ENCODE peak calls at places on chromosomes 5 and 9, in ten cellular contexts. R is fibroblast of pulmonary artery, I is neural crest cell, V is GM19239, U is left cardiac atrium, S is GM23248, X is NCI-H524 treated with DMSO at 0.1 percent for 48 hours, B is lung microvascular endothelial cell, P is Right ventricle myocardium superior, N is EH. W is an unnamed sample.

GRCh38 chr5:56640763-56641406 is 174.5 kb upstream of the MAP3K1 start:
- DNase-seq in X (no peak), R (no peak), U (no peak), B (no peak), P (peak; percentile 71), V (no peak), S (no peak), N (no peak), I (no peak), W (no peak)

GRCh38 chr9:134375430-134376385 is 49.5 kb downstream of the RXRA start:
- DNase-seq in R (peak; percentile 30), U (peak; percentile 74), B (peak; percentile 56), N (peak; percentile 33), P (peak; percentile 79), X (peak; percentile 12), I (no peak), S (peak; percentile 56), V (no peak), W (peak; percentile 68)

GRCh38 chr5:175035882-175036533 is 311.6 kb downstream of the MSX2 start:
- DNase-seq in P (no peak), U (no peak), B (no peak), R (no peak), N (no peak), S (no peak), X (no peak), I (no peak), V (no peak), W (no peak)

GRCh38 chr5:31366941-31367340 is 165.0 kb downstream of the DROSHA start:
- DNase-seq in R (peak; percentile 14), N (peak; percentile 80), I (no peak), U (no peak), P (no peak), X (no peak), S (peak; percentile 70), B (no peak), V (no peak), W (no peak)

GRCh38 chr9:69086312-69086711 is 50.8 kb downstream of the FXN start:
- DNase-seq in X (no peak), R (peak; percentile 16), B (no peak), V (no peak), P (no peak), I (no peak), U (no peak), S (no peak), N (no peak), W (no peak)

GRCh38 chr5:141519605-141520288 is 30.9 kb downstream of the PCDHGC5 start:
- DNase-seq in X (no peak), V (no peak), U (no peak), N (no peak), P (no peak), R (no peak), B (no peak), S (no peak), I (no peak), W (no peak)

GRCh38 chr9:123998970-123999621 is 12.5 kb upstream of the LHX2 start:
- DNase-seq in X (peak; percentile 11), I (no peak), P (no peak), V (no peak), B (no peak), U (no peak), R (no peak), S (no peak), N (peak; percentile 16), W (no peak)

GRCh38 chr5:55222061-55222818 is 4.9 kb downstream of the MCIDAS start:
- DNase-seq in X (no peak), P (no peak), S (no peak), I (no peak), R (no peak), U (no peak), N (no peak), V (no peak), B (no peak), W (no peak)

GRCh38 chr5:168317521-168318147 is 26.2 kb downstream of the WWC1 start:
- DNase-seq in P (no peak), U (no peak), N (peak; percentile 94), B (peak; percentile 71), R (peak; percentile 98), I (no peak), V (no peak), S (peak; percentile 87), X (no peak), W (no peak)

GRCh38 chr5:132227485-132228240 is at the start of gene P4HA2:
- DNase-seq in S (peak; percentile 94), R (peak; percentile 63), B (peak; percentile 74), I (peak; percentile 58), X (no peak), U (peak; percentile 86), V (peak; percentile 80), N (peak; percentile 84), P (peak; percentile 91), W (peak; percentile 82)

GRCh38 chr5:42015254-42015653 is 90.2 kb downstream of the FBXO4 start:
- DNase-seq in V (no peak), U (no peak), B (no peak), P (no peak), X (no peak), I (no peak), S (no peak), R (no peak), N (no peak), W (no peak)

GRCh38 chr9:31808770-31809169 is 575.7 kb upstream of the ACO1 start:
- DNase-seq in N (no peak), V (no peak), X (no peak), I (no peak), U (no peak), P (no peak), B (no peak), S (no peak), R (no peak), W (no peak)

GRCh38 chr5:80229902-80230255 is 26.0 kb downstream of the SERINC5 start:
- DNase-seq in X (no peak), U (no peak), P (no peak), I (no peak), N (peak; percentile 30), B (no peak), S (no peak), V (no peak), R (no peak), W (no peak)

GRCh38 chr9:129869585-129870501 is 34.6 kb downstream of the USP20 start:
- DNase-seq in R (no peak), I (no peak), U (no peak), V (no peak), P (no peak), N (no peak), B (no peak), S (no peak), X (no peak), W (no peak)

GRCh38 chr9:38416461-38416860 is 7.8 kb downstream of the IGFBPL1 start:
- DNase-seq in B (no peak), U (no peak), P (no peak), X (no peak), R (no peak), N (peak; percentile 31), V (no peak), I (no peak), S (peak; percentile 33), W (no peak)

GRCh38 chr5:67413749-67414148 is 217.2 kb upstream of the CD180 start:
- DNase-seq in V (no peak), I (no peak), B (no peak), X (no peak), N (no peak), S (no peak), P (no peak), R (no peak), U (no peak), W (no peak)

GRCh38 chr9:95649801-95650213 is 133.0 kb upstream of the PTCH1 start:
- DNase-seq in P (no peak), S (peak; percentile 50), N (peak; percentile 29), B (no peak), I (no peak), V (no peak), U (no peak), X (no peak), R (no peak), W (no peak)

GRCh38 chr9:132201780-132202703 is 40.2 kb downstream of the NTNG2 start:
- DNase-seq in X (no peak), N (no peak), U (no peak), S (no peak), B (no peak), R (no peak), I (no peak), P (no peak), V (no peak), W (no peak)

GRCh38 chr9:124257070-124257864 is 482 bp upstream of the NEK6 start:
- DNase-seq in I (no peak), X (no peak), R (no peak), V (no peak), N (peak; percentile 37), B (no peak), P (peak; percentile 61), U (no peak), S (peak; percentile 47), W (no peak)

GRCh38 chr5:56281489-56282163 is 48.5 kb upstream of the ANKRD55 start:
- DNase-seq in P (no peak), X (no peak), R (no peak), U (no peak), I (no peak), S (no peak), V (no peak), N (peak; percentile 72), B (no peak), W (no peak)

GRCh38 chr5:131254741-131255140 is 9.1 kb upstream of the CDC42SE2 start:
- DNase-seq in V (no peak), X (no peak), R (no peak), S (no peak), B (no peak), U (no peak), I (no peak), N (no peak), P (no peak), W (no peak)